ENCODE peak calls at places on chromosomes 4 and X, in seven cellular contexts. One of them, this sample, is unnamed.

GRCh38 chrX:135985974-135986312 is 708 bp downstream of the SLC9A6 start:
- DNase-seq in HFF-Myc: no peak
- DNase-seq in colonic mucosa: no peak
- DNase-seq in endodermal cell: no peak
- DNase-seq in GM06990: no peak
- DNase-seq in cardiac muscle cell: no peak
- DNase-seq in A549: no peak
- DNase-seq in this sample: no peak

GRCh38 chrX:123869488-123869887 is 9.6 kb downstream of the XIAP start:
- DNase-seq in HFF-Myc: no peak
- DNase-seq in GM06990: no peak
- DNase-seq in colonic mucosa: no peak
- DNase-seq in cardiac muscle cell: no peak
- DNase-seq in A549: no peak
- DNase-seq in endodermal cell: no peak
- DNase-seq in this sample: no peak

GRCh38 chrX:123917069-123917468 is 44.4 kb upstream of the STAG2 start:
- DNase-seq in cardiac muscle cell: no peak
- DNase-seq in colonic mucosa: no peak
- DNase-seq in GM06990: no peak
- DNase-seq in A549: no peak
- DNase-seq in endodermal cell: no peak
- DNase-seq in HFF-Myc: no peak
- DNase-seq in this sample: no peak

GRCh38 chr4:109065006-109065405 is 237.5 kb downstream of the COL25A1 start:
- DNase-seq in cardiac muscle cell: no peak
- DNase-seq in HFF-Myc: no peak
- DNase-seq in colonic mucosa: no peak
- DNase-seq in GM06990: no peak
- DNase-seq in A549: no peak
- DNase-seq in endodermal cell: no peak
- DNase-seq in this sample: no peak

GRCh38 chrX:45479835-45480422 is 279.3 kb upstream of the DIPK2B start:
- DNase-seq in endodermal cell: no peak
- DNase-seq in GM06990: no peak
- DNase-seq in A549: peak
- DNase-seq in colonic mucosa: no peak
- DNase-seq in cardiac muscle cell: peak
- DNase-seq in HFF-Myc: peak
- DNase-seq in this sample: peak

GRCh38 chr4:87003266-87003665 is 68.5 kb downstream of the AFF1 start:
- DNase-seq in GM06990: no peak
- DNase-seq in colonic mucosa: no peak
- DNase-seq in cardiac muscle cell: no peak
- DNase-seq in HFF-Myc: no peak
- DNase-seq in endodermal cell: no peak
- DNase-seq in A549: no peak
- DNase-seq in this sample: no peak

GRCh38 chr4:155758500-155759371 is at the start of gene GUCY1B1:
- DNase-seq in A549: peak
- DNase-seq in endodermal cell: peak
- DNase-seq in GM06990: peak
- DNase-seq in colonic mucosa: peak
- DNase-seq in cardiac muscle cell: peak
- DNase-seq in HFF-Myc: peak
- DNase-seq in this sample: peak

GRCh38 chrX:9935436-9935835 is 31.7 kb upstream of the CLDN34 start:
- DNase-seq in A549: no peak
- DNase-seq in cardiac muscle cell: no peak
- DNase-seq in endodermal cell: no peak
- DNase-seq in HFF-Myc: no peak
- DNase-seq in GM06990: no peak
- DNase-seq in colonic mucosa: no peak
- DNase-seq in this sample: no peak

GRCh38 chrX:75522565-75523411 is at the start of gene ZDHHC15:
- DNase-seq in cardiac muscle cell: peak
- DNase-seq in HFF-Myc: no peak
- DNase-seq in A549: no peak
- DNase-seq in colonic mucosa: peak
- DNase-seq in GM06990: peak
- DNase-seq in endodermal cell: peak
- DNase-seq in this sample: no peak

GRCh38 chr4:128573781-128574508 is 235.6 kb upstream of the JADE1 start:
- DNase-seq in A549: peak
- DNase-seq in cardiac muscle cell: peak
- DNase-seq in colonic mucosa: no peak
- DNase-seq in endodermal cell: no peak
- DNase-seq in GM06990: no peak
- DNase-seq in HFF-Myc: no peak
- DNase-seq in this sample: peak

GRCh38 chr4:141021397-141022194 is 111.7 kb downstream of the RNF150 start:
- DNase-seq in A549: no peak
- DNase-seq in colonic mucosa: no peak
- DNase-seq in endodermal cell: no peak
- DNase-seq in GM06990: no peak
- DNase-seq in cardiac muscle cell: no peak
- DNase-seq in HFF-Myc: peak
- DNase-seq in this sample: no peak

GRCh38 chrX:1385824-1386223 is 6.1 kb downstream of the SLC25A6 start:
- DNase-seq in GM06990: no peak
- DNase-seq in endodermal cell: peak
- DNase-seq in HFF-Myc: no peak
- DNase-seq in A549: no peak
- DNase-seq in colonic mucosa: no peak
- DNase-seq in cardiac muscle cell: no peak
- DNase-seq in this sample: no peak

GRCh38 chr4:156946508-156947197 is 24.9 kb downstream of the PDGFC start:
- DNase-seq in GM06990: no peak
- DNase-seq in endodermal cell: no peak
- DNase-seq in cardiac muscle cell: peak
- DNase-seq in A549: peak
- DNase-seq in colonic mucosa: no peak
- DNase-seq in HFF-Myc: peak
- DNase-seq in this sample: peak

GRCh38 chrX:30488092-30488491 is 89.5 kb downstream of the TASL start:
- DNase-seq in colonic mucosa: no peak
- DNase-seq in GM06990: no peak
- DNase-seq in HFF-Myc: no peak
- DNase-seq in A549: peak
- DNase-seq in endodermal cell: no peak
- DNase-seq in cardiac muscle cell: peak
- DNase-seq in this sample: no peak

GRCh38 chr4:8557151-8558076 is 22.8 kb upstream of the GPR78 start:
- DNase-seq in endodermal cell: no peak
- DNase-seq in cardiac muscle cell: no peak
- DNase-seq in HFF-Myc: no peak
- DNase-seq in GM06990: no peak
- DNase-seq in A549: no peak
- DNase-seq in colonic mucosa: no peak
- DNase-seq in this sample: no peak

GRCh38 chr4:15938182-15938581 is 358 bp downstream of the FGFBP1 start:
- DNase-seq in cardiac muscle cell: no peak
- DNase-seq in HFF-Myc: no peak
- DNase-seq in A549: peak
- DNase-seq in colonic mucosa: peak
- DNase-seq in GM06990: no peak
- DNase-seq in endodermal cell: peak
- DNase-seq in this sample: no peak

GRCh38 chr4:100391913-100392312 is 125.9 kb downstream of the EMCN start:
- DNase-seq in GM06990: no peak
- DNase-seq in endodermal cell: no peak
- DNase-seq in HFF-Myc: peak
- DNase-seq in A549: no peak
- DNase-seq in cardiac muscle cell: peak
- DNase-seq in colonic mucosa: no peak
- DNase-seq in this sample: no peak

GRCh38 chrX:118657413-118657812 is 70.0 kb upstream of the IL13RA1 start:
- DNase-seq in cardiac muscle cell: no peak
- DNase-seq in endodermal cell: no peak
- DNase-seq in colonic mucosa: no peak
- DNase-seq in HFF-Myc: no peak
- DNase-seq in GM06990: no peak
- DNase-seq in A549: no peak
- DNase-seq in this sample: no peak

GRCh38 chr4:124199755-124200154 is 512.8 kb downstream of the ANKRD50 start:
- DNase-seq in GM06990: no peak
- DNase-seq in colonic mucosa: no peak
- DNase-seq in cardiac muscle cell: peak
- DNase-seq in A549: no peak
- DNase-seq in HFF-Myc: no peak
- DNase-seq in endodermal cell: no peak
- DNase-seq in this sample: no peak

GRCh38 chrX:43971966-43972961 is 926 bp downstream of the NDP start:
- DNase-seq in cardiac muscle cell: no peak
- DNase-seq in A549: no peak
- DNase-seq in HFF-Myc: no peak
- DNase-seq in GM06990: no peak
- DNase-seq in colonic mucosa: no peak
- DNase-seq in endodermal cell: no peak
- DNase-seq in this sample: no peak
- H3K4me3 ChIP-seq in cardiac muscle cell: no peak
- H3K4me3 ChIP-seq in A549: no peak
- H3K4me3 ChIP-seq in HFF-Myc: no peak
- H3K4me3 ChIP-seq in GM06990: no peak
- H3K4me3 ChIP-seq in colonic mucosa: no peak
- H3K4me3 ChIP-seq in endodermal cell: no peak
- H3K4me3 ChIP-seq in this sample: peak

DNA sequence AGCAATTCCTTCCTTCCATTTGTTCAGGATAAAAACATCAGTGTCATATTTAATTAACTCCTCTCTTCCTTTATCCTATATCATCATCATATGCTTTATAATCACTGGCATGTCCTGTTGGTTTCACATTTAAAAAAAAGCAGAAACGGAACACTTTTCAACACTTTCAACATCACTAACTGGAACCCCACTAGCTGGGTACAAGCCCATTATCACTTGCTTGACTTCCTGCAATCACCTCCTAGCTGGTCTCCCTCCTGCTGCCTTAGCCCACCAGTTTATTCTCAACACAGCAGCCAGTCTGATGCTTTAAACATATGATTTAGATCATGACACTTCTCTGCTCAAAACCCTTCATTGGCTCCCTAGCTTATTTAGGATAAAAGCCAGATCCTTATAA is 116.4 kb upstream of the LSM6 start:
- DNase-seq in cardiac muscle cell: no peak
- DNase-seq in A549: no peak
- DNase-seq in GM06990: peak
- DNase-seq in endodermal cell: no peak
- DNase-seq in HFF-Myc: no peak
- DNase-seq in colonic mucosa: no peak
- DNase-seq in this sample: no peak
- TF ChIP-seq CTCF in cardiac muscle cell: no peak
- TF ChIP-seq CTCF in A549: no peak
- TF ChIP-seq CTCF in GM06990: no peak
- TF ChIP-seq CTCF in endodermal cell: no peak
- TF ChIP-seq CTCF in HFF-Myc: no peak
- TF ChIP-seq CTCF in colonic mucosa: no peak
- TF ChIP-seq CTCF in this sample: no peak

DNA sequence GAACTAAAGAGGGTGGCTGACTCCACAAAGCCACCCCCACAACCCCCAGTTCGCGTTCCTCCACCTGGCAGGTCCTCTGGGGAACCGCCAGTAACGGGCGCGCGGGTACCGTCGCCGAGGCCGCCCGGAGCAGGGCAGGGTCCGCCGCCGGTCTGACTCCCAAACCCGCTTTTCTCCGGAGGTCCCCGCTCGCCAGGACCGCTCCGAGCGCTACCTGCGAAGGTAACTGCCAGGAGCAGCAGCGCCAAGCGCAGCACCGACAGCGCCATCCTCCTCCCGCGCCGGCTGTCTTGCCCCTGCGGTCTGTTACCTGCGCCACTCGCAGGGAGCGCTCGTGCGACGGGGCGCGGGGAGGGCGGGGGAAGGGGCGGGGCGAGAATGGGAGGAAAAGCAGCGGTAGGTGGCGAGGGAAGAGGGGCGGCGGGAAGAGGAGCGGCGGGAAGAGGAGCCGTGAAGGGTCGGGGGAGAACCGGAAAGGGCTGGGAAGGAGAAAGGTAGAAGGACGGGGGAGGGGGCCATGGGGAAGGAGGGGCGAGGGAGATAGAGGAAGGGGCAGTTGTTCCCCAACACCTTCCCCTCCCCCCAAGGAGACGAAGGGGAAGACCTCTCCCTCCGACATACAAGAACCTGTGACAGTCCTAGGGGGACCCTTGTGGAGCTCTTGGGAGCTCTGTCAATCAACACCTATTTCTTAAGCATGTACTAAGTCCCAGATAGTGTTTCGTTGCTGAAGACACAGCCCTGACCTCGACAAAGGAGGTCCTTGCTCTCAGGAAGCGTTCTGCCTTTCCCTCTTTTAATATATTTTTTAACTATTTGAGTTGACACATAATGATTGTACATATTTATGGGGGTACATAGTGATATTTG is at the start of gene SPINK2:
- DNase-seq in colonic mucosa: peak
- DNase-seq in endodermal cell: peak
- DNase-seq in HFF-Myc: no peak
- DNase-seq in A549: peak
- DNase-seq in cardiac muscle cell: no peak
- DNase-seq in GM06990: peak
- DNase-seq in this sample: no peak
- H3K4me3 ChIP-seq in colonic mucosa: peak
- H3K4me3 ChIP-seq in endodermal cell: peak
- H3K4me3 ChIP-seq in HFF-Myc: peak
- H3K4me3 ChIP-seq in A549: peak
- H3K4me3 ChIP-seq in cardiac muscle cell: peak
- H3K4me3 ChIP-seq in GM06990: peak
- H3K4me3 ChIP-seq in this sample: peak

GRCh38 chr4:7333801-7334421 is 100.8 kb downstream of the PSAPL1 start:
- DNase-seq in cardiac muscle cell: peak
- DNase-seq in GM06990: no peak
- DNase-seq in colonic mucosa: no peak
- DNase-seq in endodermal cell: peak
- DNase-seq in HFF-Myc: no peak
- DNase-seq in A549: no peak
- DNase-seq in this sample: no peak
- TF ChIP-seq CTCF in cardiac muscle cell: peak
- TF ChIP-seq CTCF in GM06990: no peak
- TF ChIP-seq CTCF in colonic mucosa: no peak
- TF ChIP-seq CTCF in endodermal cell: peak
- TF ChIP-seq CTCF in HFF-Myc: no peak
- TF ChIP-seq CTCF in A549: no peak
- TF ChIP-seq CTCF in this sample: no peak

This sample was measured in epithelial cell of proximal tubule.